ENCODE peak calls at places on chromosomes 16 and 17, in four cellular contexts. V is WTC11, A is BJ, B is OCI-LY7. E is an unnamed sample.

GRCh38 chr16:64989050-64989449 is 132.8 kb downstream of the CDH11 start:
- DNase-seq in V (no peak), A (no peak), B (no peak), E (no peak)

GRCh38 chr17:78888911-78889496 is 14.0 kb downstream of the CEP295NL start:
- DNase-seq in V (no peak), A (no peak), B (no peak), E (no peak)

GRCh38 chr16:22775220-22775912 is 38.6 kb upstream of the HS3ST2 start:
- DNase-seq in V (no peak), A (no peak), B (no peak), E (no peak)

GRCh38 chr17:76276461-76277299 is 11.5 kb downstream of the UBALD2 start:
- DNase-seq in V (no peak), A (peak; percentile 34), B (no peak), E (no peak)

GRCh38 chr17:50181601-50182345 is 16.0 kb downstream of the SGCA start:
- DNase-seq in V (no peak), A (no peak), B (no peak), E (no peak)

GRCh38 chr16:28486266-28486665 is 5.6 kb downstream of the CLN3 start:
- DNase-seq in V (no peak), A (no peak), B (no peak), E (no peak)

GRCh38 chr16:35188288-35189155 is 1729.1 kb downstream of the TP53TG3F start:
- DNase-seq in V (no peak), A (no peak), B (peak; percentile 1), E (no peak)

GRCh38 chr16:85301171-85301690 is 189.0 kb upstream of the CIBAR2 start:
- DNase-seq in V (no peak), A (no peak), B (no peak), E (no peak)

GRCh38 chr16:84179612-84180320 is 7.1 kb downstream of the TAF1C start:
- DNase-seq in V (no peak), A (no peak), B (no peak), E (peak; percentile 12)

GRCh38 chr16:69089091-69089912 is 16.2 kb upstream of the HAS3 start:
- DNase-seq in V (peak; percentile 48), A (no peak), B (no peak), E (no peak)

GRCh38 chr17:9644910-9645751 is at the start of gene USP43:
- DNase-seq in V (peak; percentile 74), A (no peak), B (peak; percentile 26), E (peak; percentile 67)

GRCh38 chr16:27080870-27081269 is 14.1 kb downstream of the C16orf82 start:
- DNase-seq in V (peak; percentile 37), A (no peak), B (peak; percentile 12), E (no peak)
- TF ChIP-seq CTCF in V (peak; percentile 18), A (peak; percentile 37), B (peak; percentile 67), E (no peak)

DNA sequence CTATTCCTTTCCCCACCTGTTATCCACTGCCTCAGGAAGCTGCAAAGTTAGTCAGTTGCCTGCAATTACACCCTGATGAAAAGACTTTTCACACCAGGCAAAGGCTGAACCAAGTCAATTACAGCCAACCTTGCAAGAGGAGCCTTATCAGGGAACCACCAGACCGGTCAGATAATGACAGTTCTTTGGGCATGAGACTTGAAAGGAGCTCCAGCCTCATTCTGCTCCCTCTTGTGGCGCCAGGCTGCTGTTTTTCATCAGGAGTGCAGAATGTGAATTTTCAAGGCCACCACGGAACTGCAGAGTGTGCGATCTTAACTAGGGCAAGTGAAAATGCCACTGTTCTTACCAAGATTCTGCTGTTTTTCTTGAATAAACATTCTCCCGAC is 22.5 kb downstream of the DNAI2 start:
- DNase-seq in V (peak; percentile 56), A (no peak), B (peak; percentile 39), E (peak; percentile 40)
- TF ChIP-seq CTCF in V (no peak), A (peak; percentile 51), B (peak; percentile 70), E (no peak)

GRCh38 chr16:1144476-1145382 is 8.2 kb upstream of the CACNA1H start:
- DNase-seq in V (no peak), A (no peak), B (no peak), E (no peak)
- TF ChIP-seq CTCF in V (no peak), A (no peak), B (no peak), E (no peak)

GRCh38 chr17:82270651-82271050 is 2.8 kb downstream of the CSNK1D start:
- DNase-seq in V (no peak), A (no peak), B (no peak), E (no peak)
- TF ChIP-seq CTCF in V (no peak), A (no peak), B (no peak), E (no peak)

GRCh38 chr16:58127033-58127556 is 2.1 kb downstream of the CFAP20 start:
- DNase-seq in V (no peak), A (peak; percentile 44), B (peak; percentile 56), E (no peak)

GRCh38 chr16:58128721-58129096 is 472 bp downstream of the CFAP20 start:
- DNase-seq in V (peak; percentile 40), A (no peak), B (peak; percentile 57), E (peak; percentile 22)

GRCh38 chr16:58128181-58128631 is 975 bp downstream of the CFAP20 start:
- DNase-seq in V (no peak), A (no peak), B (no peak), E (no peak)

GRCh38 chr16:58127634-58128033 is 1.5 kb downstream of the CFAP20 start:
- DNase-seq in V (no peak), A (no peak), B (peak; percentile 28), E (no peak)

GRCh38 chr16:58129097-58129936 is at the start of gene CFAP20:
- DNase-seq in V (peak; percentile 97), A (peak; percentile 97), B (peak; percentile 100), E (peak; percentile 92)
- TF ChIP-seq CTCF in V (no peak), A (no peak), B (no peak), E (no peak)

DNA sequence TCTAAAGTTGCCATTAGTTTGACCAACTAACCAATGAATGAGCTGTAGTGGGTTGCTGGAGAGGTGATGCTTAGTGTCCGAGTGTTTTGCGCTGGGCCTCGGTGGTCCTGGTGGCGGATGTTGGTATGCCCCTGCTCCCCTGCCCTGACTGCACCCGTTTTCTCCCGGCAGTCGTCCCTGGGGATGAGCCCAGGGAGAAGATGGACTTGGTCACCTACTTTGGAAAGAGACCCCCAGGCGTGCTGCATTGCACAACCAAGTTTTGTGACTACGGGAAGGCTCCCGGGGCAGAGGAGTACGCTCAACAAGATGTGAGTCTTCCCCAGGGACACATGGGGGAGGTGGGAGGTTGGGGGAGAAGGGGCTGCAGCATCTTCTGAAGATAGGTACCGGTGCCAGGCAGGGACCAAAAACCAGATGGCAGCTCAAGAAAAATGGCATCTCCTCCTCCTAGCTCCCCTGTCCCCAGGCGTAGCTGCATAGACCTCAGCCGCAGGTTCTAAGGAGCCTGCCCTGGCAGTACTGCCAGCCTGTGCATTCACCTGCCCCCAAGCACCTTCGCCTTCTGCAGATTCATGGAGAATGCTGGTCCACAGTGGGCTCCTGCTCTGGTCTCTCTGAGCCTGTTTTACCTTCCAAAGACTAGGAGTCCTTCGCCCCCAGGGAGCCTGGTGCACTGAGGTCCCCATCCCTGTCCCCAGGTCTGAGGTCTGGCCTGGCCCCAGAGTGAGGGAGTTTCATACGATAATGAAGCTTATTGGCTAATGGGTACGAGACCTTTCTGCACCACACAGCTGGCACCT is 5.3 kb downstream of the CNP start:
- DNase-seq in V (no peak), A (no peak), B (no peak), E (no peak)
- TF ChIP-seq CTCF in V (no peak), A (no peak), B (no peak), E (no peak)

GRCh38 chr16:674968-675883 is at the start of gene RHBDL1:
- DNase-seq in V (peak; percentile 60), A (no peak), B (no peak), E (no peak)
- TF ChIP-seq CTCF in V (no peak), A (no peak), B (no peak), E (no peak)